ENCODE peak calls at places on chromosomes 1 and 21, in ten cellular contexts. One of them, this sample, is unnamed.
A peak's percentile ranks its signal among the peaks of the same experiment; 100 is the strongest.

GRCh38 chr1:51859737-51860136 is 18.8 kb downstream of the NRDC start:
- DNase-seq in stromal cell of bone marrow: no peak
- DNase-seq in osteoblast: no peak
- DNase-seq in Kasumi-1: no peak
- DNase-seq in NCI-H2081: no peak
- DNase-seq in GM03348: no peak
- DNase-seq in MV-4-11: no peak
- DNase-seq in stimulated activated CD8-positive, alpha-beta memory T cell treated with anti-CD3 and anti-CD28 coated beads, Interleukin-4, amount 100 ng/mL, for 48 hours: no peak
- DNase-seq in ELF-1: no peak
- DNase-seq in T-helper 9 cell: no peak
- DNase-seq in this sample: no peak

GRCh38 chr1:225207791-225208190 is 220.0 kb downstream of the LBR start:
- DNase-seq in stromal cell of bone marrow: no peak
- DNase-seq in osteoblast: no peak
- DNase-seq in Kasumi-1: no peak
- DNase-seq in NCI-H2081: no peak
- DNase-seq in GM03348: no peak
- DNase-seq in MV-4-11: no peak
- DNase-seq in stimulated activated CD8-positive, alpha-beta memory T cell treated with anti-CD3 and anti-CD28 coated beads, Interleukin-4, amount 100 ng/mL, for 48 hours: no peak
- DNase-seq in ELF-1: no peak
- DNase-seq in T-helper 9 cell: no peak
- DNase-seq in this sample: no peak

GRCh38 chr1:5917591-5918274 is 74.5 kb downstream of the NPHP4 start:
- DNase-seq in stromal cell of bone marrow: no peak
- DNase-seq in osteoblast: peak; percentile 59
- DNase-seq in Kasumi-1: no peak
- DNase-seq in NCI-H2081: no peak
- DNase-seq in GM03348: no peak
- DNase-seq in MV-4-11: no peak
- DNase-seq in stimulated activated CD8-positive, alpha-beta memory T cell treated with anti-CD3 and anti-CD28 coated beads, Interleukin-4, amount 100 ng/mL, for 48 hours: no peak
- DNase-seq in ELF-1: no peak
- DNase-seq in T-helper 9 cell: no peak
- DNase-seq in this sample: no peak

GRCh38 chr1:53562256-53562982 is 103.2 kb downstream of the DMRTB1 start:
- DNase-seq in stromal cell of bone marrow: no peak
- DNase-seq in osteoblast: no peak
- DNase-seq in Kasumi-1: no peak
- DNase-seq in NCI-H2081: no peak
- DNase-seq in GM03348: no peak
- DNase-seq in MV-4-11: no peak
- DNase-seq in stimulated activated CD8-positive, alpha-beta memory T cell treated with anti-CD3 and anti-CD28 coated beads, Interleukin-4, amount 100 ng/mL, for 48 hours: peak; percentile 66
- DNase-seq in ELF-1: no peak
- DNase-seq in T-helper 9 cell: no peak
- DNase-seq in this sample: no peak

GRCh38 chr1:213051881-213052202 is 801 bp downstream of the RPS6KC1 start:
- DNase-seq in stromal cell of bone marrow: no peak
- DNase-seq in osteoblast: peak; percentile 31
- DNase-seq in Kasumi-1: no peak
- DNase-seq in NCI-H2081: no peak
- DNase-seq in GM03348: no peak
- DNase-seq in MV-4-11: no peak
- DNase-seq in stimulated activated CD8-positive, alpha-beta memory T cell treated with anti-CD3 and anti-CD28 coated beads, Interleukin-4, amount 100 ng/mL, for 48 hours: no peak
- DNase-seq in ELF-1: no peak
- DNase-seq in T-helper 9 cell: no peak
- DNase-seq in this sample: no peak

GRCh38 chr1:231248778-231249177 is 7.8 kb downstream of the GNPAT start:
- DNase-seq in stromal cell of bone marrow: no peak
- DNase-seq in osteoblast: no peak
- DNase-seq in Kasumi-1: no peak
- DNase-seq in NCI-H2081: no peak
- DNase-seq in GM03348: no peak
- DNase-seq in MV-4-11: no peak
- DNase-seq in stimulated activated CD8-positive, alpha-beta memory T cell treated with anti-CD3 and anti-CD28 coated beads, Interleukin-4, amount 100 ng/mL, for 48 hours: no peak
- DNase-seq in ELF-1: no peak
- DNase-seq in T-helper 9 cell: no peak
- DNase-seq in this sample: no peak

GRCh38 chr1:43292679-43293078 is 7.3 kb upstream of the C1orf210 start:
- DNase-seq in stromal cell of bone marrow: no peak
- DNase-seq in osteoblast: no peak
- DNase-seq in Kasumi-1: no peak
- DNase-seq in NCI-H2081: no peak
- DNase-seq in GM03348: no peak
- DNase-seq in MV-4-11: no peak
- DNase-seq in stimulated activated CD8-positive, alpha-beta memory T cell treated with anti-CD3 and anti-CD28 coated beads, Interleukin-4, amount 100 ng/mL, for 48 hours: no peak
- DNase-seq in ELF-1: no peak
- DNase-seq in T-helper 9 cell: no peak
- DNase-seq in this sample: no peak

GRCh38 chr1:97245682-97246081 is 524.1 kb downstream of the PTBP2 start:
- DNase-seq in stromal cell of bone marrow: no peak
- DNase-seq in osteoblast: no peak
- DNase-seq in Kasumi-1: no peak
- DNase-seq in NCI-H2081: peak; percentile 1
- DNase-seq in GM03348: peak; percentile 2
- DNase-seq in MV-4-11: no peak
- DNase-seq in stimulated activated CD8-positive, alpha-beta memory T cell treated with anti-CD3 and anti-CD28 coated beads, Interleukin-4, amount 100 ng/mL, for 48 hours: no peak
- DNase-seq in ELF-1: no peak
- DNase-seq in T-helper 9 cell: no peak
- DNase-seq in this sample: no peak

GRCh38 chr1:117818456-117818855 is 111.0 kb downstream of the GDAP2 start:
- DNase-seq in stromal cell of bone marrow: no peak
- DNase-seq in osteoblast: no peak
- DNase-seq in Kasumi-1: no peak
- DNase-seq in NCI-H2081: no peak
- DNase-seq in GM03348: no peak
- DNase-seq in MV-4-11: no peak
- DNase-seq in stimulated activated CD8-positive, alpha-beta memory T cell treated with anti-CD3 and anti-CD28 coated beads, Interleukin-4, amount 100 ng/mL, for 48 hours: no peak
- DNase-seq in ELF-1: no peak
- DNase-seq in T-helper 9 cell: no peak
- DNase-seq in this sample: no peak

GRCh38 chr1:41679531-41679930 is 195.0 kb upstream of the EDN2 start:
- DNase-seq in stromal cell of bone marrow: no peak
- DNase-seq in osteoblast: no peak
- DNase-seq in Kasumi-1: no peak
- DNase-seq in NCI-H2081: no peak
- DNase-seq in GM03348: no peak
- DNase-seq in MV-4-11: no peak
- DNase-seq in stimulated activated CD8-positive, alpha-beta memory T cell treated with anti-CD3 and anti-CD28 coated beads, Interleukin-4, amount 100 ng/mL, for 48 hours: no peak
- DNase-seq in ELF-1: no peak
- DNase-seq in T-helper 9 cell: no peak
- DNase-seq in this sample: no peak

GRCh38 chr21:16912075-16912474 is 600.8 kb upstream of the CXADR start:
- DNase-seq in stromal cell of bone marrow: no peak
- DNase-seq in osteoblast: peak; percentile 49
- DNase-seq in Kasumi-1: no peak
- DNase-seq in NCI-H2081: no peak
- DNase-seq in GM03348: peak; percentile 33
- DNase-seq in MV-4-11: no peak
- DNase-seq in stimulated activated CD8-positive, alpha-beta memory T cell treated with anti-CD3 and anti-CD28 coated beads, Interleukin-4, amount 100 ng/mL, for 48 hours: no peak
- DNase-seq in ELF-1: no peak
- DNase-seq in T-helper 9 cell: no peak
- DNase-seq in this sample: no peak

GRCh38 chr1:154816937-154817336 is 53.1 kb downstream of the KCNN3 start:
- DNase-seq in stromal cell of bone marrow: no peak
- DNase-seq in osteoblast: no peak
- DNase-seq in Kasumi-1: no peak
- DNase-seq in NCI-H2081: no peak
- DNase-seq in GM03348: no peak
- DNase-seq in MV-4-11: no peak
- DNase-seq in stimulated activated CD8-positive, alpha-beta memory T cell treated with anti-CD3 and anti-CD28 coated beads, Interleukin-4, amount 100 ng/mL, for 48 hours: no peak
- DNase-seq in ELF-1: no peak
- DNase-seq in T-helper 9 cell: no peak
- DNase-seq in this sample: no peak